ENCODE peak calls at places on chromosomes 13 and 19, in six cellular contexts. One of them, this sample, is unnamed.

GRCh38 chr13:51225034-51225433 is 2.8 kb downstream of the FAM124A start:
- DNase-seq in AG04450: no peak
- DNase-seq in heart right ventricle: no peak
- DNase-seq in lower lobe of right lung: no peak
- DNase-seq in CD8-positive, alpha-beta T cell: no peak
- DNase-seq in tibial artery: no peak
- DNase-seq in this sample: peak

GRCh38 chr19:2516727-2517126 is 40.8 kb downstream of the GADD45B start:
- DNase-seq in CD8-positive, alpha-beta T cell: no peak
- DNase-seq in heart right ventricle: no peak
- DNase-seq in tibial artery: no peak
- DNase-seq in AG04450: no peak
- DNase-seq in lower lobe of right lung: no peak
- DNase-seq in this sample: no peak

GRCh38 chr19:9622531-9622930 is 1.5 kb upstream of the ZNF561 start:
- DNase-seq in heart right ventricle: no peak
- DNase-seq in tibial artery: no peak
- DNase-seq in CD8-positive, alpha-beta T cell: no peak
- DNase-seq in lower lobe of right lung: no peak
- DNase-seq in AG04450: no peak
- DNase-seq in this sample: peak

GRCh38 chr13:76153239-76153638 is 517.1 kb downstream of the LMO7 start:
- DNase-seq in lower lobe of right lung: no peak
- DNase-seq in CD8-positive, alpha-beta T cell: no peak
- DNase-seq in heart right ventricle: no peak
- DNase-seq in AG04450: no peak
- DNase-seq in tibial artery: no peak
- DNase-seq in this sample: no peak

GRCh38 chr19:49976496-49976895 is 15.5 kb upstream of the SIGLEC11 start:
- DNase-seq in heart right ventricle: no peak
- DNase-seq in tibial artery: no peak
- DNase-seq in CD8-positive, alpha-beta T cell: no peak
- DNase-seq in AG04450: no peak
- DNase-seq in lower lobe of right lung: peak
- DNase-seq in this sample: peak

GRCh38 chr19:31451686-31452325 is 102.6 kb upstream of the TSHZ3 start:
- DNase-seq in CD8-positive, alpha-beta T cell: no peak
- DNase-seq in tibial artery: no peak
- DNase-seq in AG04450: no peak
- DNase-seq in lower lobe of right lung: no peak
- DNase-seq in heart right ventricle: no peak
- DNase-seq in this sample: peak

GRCh38 chr19:5607318-5608270 is 15.0 kb downstream of the SAFB2 start:
- DNase-seq in CD8-positive, alpha-beta T cell: no peak
- DNase-seq in tibial artery: no peak
- DNase-seq in lower lobe of right lung: no peak
- DNase-seq in AG04450: no peak
- DNase-seq in heart right ventricle: no peak
- DNase-seq in this sample: no peak

GRCh38 chr19:18650048-18650435 is 13.2 kb downstream of the KLHL26 start:
- DNase-seq in CD8-positive, alpha-beta T cell: no peak
- DNase-seq in tibial artery: no peak
- DNase-seq in AG04450: no peak
- DNase-seq in lower lobe of right lung: no peak
- DNase-seq in heart right ventricle: peak
- DNase-seq in this sample: peak

GRCh38 chr19:41302624-41303351 is 7.2 kb upstream of the CCDC97 start:
- DNase-seq in AG04450: no peak
- DNase-seq in lower lobe of right lung: no peak
- DNase-seq in heart right ventricle: no peak
- DNase-seq in CD8-positive, alpha-beta T cell: peak
- DNase-seq in tibial artery: no peak
- DNase-seq in this sample: no peak

GRCh38 chr13:112712451-112712881 is 22.6 kb downstream of the ATP11A start:
- DNase-seq in lower lobe of right lung: no peak
- DNase-seq in AG04450: no peak
- DNase-seq in CD8-positive, alpha-beta T cell: no peak
- DNase-seq in heart right ventricle: no peak
- DNase-seq in tibial artery: no peak
- DNase-seq in this sample: no peak
- H3K4me3 ChIP-seq in lower lobe of right lung: no peak
- H3K4me3 ChIP-seq in AG04450: no peak
- H3K4me3 ChIP-seq in CD8-positive, alpha-beta T cell: no peak
- H3K4me3 ChIP-seq in heart right ventricle: no peak
- H3K4me3 ChIP-seq in tibial artery: no peak
- H3K4me3 ChIP-seq in this sample: no peak

GRCh38 chr13:107680115-107680514 is 535.2 kb downstream of the LIG4 start:
- DNase-seq in CD8-positive, alpha-beta T cell: no peak
- DNase-seq in tibial artery: no peak
- DNase-seq in heart right ventricle: no peak
- DNase-seq in AG04450: no peak
- DNase-seq in lower lobe of right lung: no peak
- DNase-seq in this sample: peak
- TF ChIP-seq CTCF in CD8-positive, alpha-beta T cell: no peak
- TF ChIP-seq CTCF in tibial artery: no peak
- TF ChIP-seq CTCF in heart right ventricle: no peak
- TF ChIP-seq CTCF in AG04450: peak
- TF ChIP-seq CTCF in lower lobe of right lung: no peak
- TF ChIP-seq CTCF in this sample: peak

GRCh38 chr13:21638319-21639282 is 32.3 kb upstream of the FGF9 start:
- DNase-seq in tibial artery: no peak
- DNase-seq in lower lobe of right lung: no peak
- DNase-seq in CD8-positive, alpha-beta T cell: peak
- DNase-seq in heart right ventricle: no peak
- DNase-seq in AG04450: no peak
- DNase-seq in this sample: peak

GRCh38 chr13:21637296-21637695 is 33.3 kb upstream of the MICU2 start:
- DNase-seq in lower lobe of right lung: peak
- DNase-seq in heart right ventricle: no peak
- DNase-seq in CD8-positive, alpha-beta T cell: peak
- DNase-seq in AG04450: no peak
- DNase-seq in tibial artery: no peak
- DNase-seq in this sample: peak

GRCh38 chr13:21641629-21642028 is 29.2 kb upstream of the FGF9 start:
- DNase-seq in tibial artery: no peak
- DNase-seq in lower lobe of right lung: no peak
- DNase-seq in AG04450: no peak
- DNase-seq in CD8-positive, alpha-beta T cell: no peak
- DNase-seq in heart right ventricle: no peak
- DNase-seq in this sample: no peak

DNA sequence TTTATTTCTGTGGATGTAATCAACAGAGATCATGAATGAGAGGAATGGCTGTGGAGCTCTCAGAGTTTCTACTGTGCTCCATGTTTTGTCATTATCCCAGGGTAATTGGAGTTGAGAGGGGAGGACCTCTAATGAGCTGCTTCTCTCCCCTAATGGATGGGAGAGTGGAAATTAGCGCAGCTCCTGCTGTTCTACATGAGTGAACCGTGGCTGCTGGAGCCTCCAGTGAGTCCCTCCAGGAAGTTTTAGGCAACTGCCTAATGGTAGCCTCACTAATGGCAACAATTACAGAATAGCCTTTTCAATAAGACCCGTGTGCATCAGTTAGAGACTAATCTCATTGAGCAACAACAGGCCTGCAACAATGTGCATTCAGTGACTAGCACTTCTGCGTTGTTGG is 31.3 kb upstream of the FGF9 start:
- DNase-seq in heart right ventricle: no peak
- DNase-seq in tibial artery: no peak
- DNase-seq in CD8-positive, alpha-beta T cell: no peak
- DNase-seq in AG04450: no peak
- DNase-seq in lower lobe of right lung: no peak
- DNase-seq in this sample: no peak
- H3K4me3 ChIP-seq in heart right ventricle: no peak
- H3K4me3 ChIP-seq in tibial artery: no peak
- H3K4me3 ChIP-seq in CD8-positive, alpha-beta T cell: no peak
- H3K4me3 ChIP-seq in AG04450: no peak
- H3K4me3 ChIP-seq in lower lobe of right lung: no peak
- H3K4me3 ChIP-seq in this sample: no peak

GRCh38 chr13:96229356-96229755 is 139.4 kb downstream of the HS6ST3 start:
- DNase-seq in tibial artery: no peak
- DNase-seq in CD8-positive, alpha-beta T cell: no peak
- DNase-seq in heart right ventricle: no peak
- DNase-seq in AG04450: no peak
- DNase-seq in lower lobe of right lung: no peak
- DNase-seq in this sample: peak
- TF ChIP-seq CTCF in tibial artery: no peak
- TF ChIP-seq CTCF in CD8-positive, alpha-beta T cell: no peak
- TF ChIP-seq CTCF in heart right ventricle: peak
- TF ChIP-seq CTCF in AG04450: no peak
- TF ChIP-seq CTCF in lower lobe of right lung: peak
- TF ChIP-seq CTCF in this sample: peak

This sample was measured in choroid plexus epithelial cell.